ENCODE peak calls at places on chromosome 21, in four cellular contexts. G is CD8-positive, alpha-beta T cell; C is mammary epithelial cell; B is A549. O is an unnamed sample.

GRCh38 chr21:27277122-27277521 is 310.2 kb upstream of the ADAMTS5 start:
- DNase-seq in C (no peak), B (no peak), G (no peak), O (no peak)

GRCh38 chr21:40846566-40847411 is at the start of gene DSCAM:
- DNase-seq in G (no peak), B (no peak), C (peak; percentile 50), O (no peak)

GRCh38 chr21:46056450-46056903 is 41.4 kb upstream of the COL6A2 start:
- DNase-seq in G (no peak), C (no peak), B (no peak), O (peak; percentile 88)

GRCh38 chr21:41746744-41747006 is 20.2 kb downstream of the RIPK4 start:
- DNase-seq in C (no peak), B (no peak), G (no peak), O (no peak)

GRCh38 chr21:15496896-15497295 is 232.9 kb upstream of the USP25 start:
- DNase-seq in G (no peak), C (no peak), B (no peak), O (no peak)

GRCh38 chr21:18069875-18070274 is 174.8 kb upstream of the CHODL start:
- DNase-seq in G (no peak), C (no peak), B (no peak), O (no peak)

GRCh38 chr21:16072692-16073091 is 342.9 kb downstream of the USP25 start:
- DNase-seq in B (no peak), C (no peak), G (no peak), O (no peak)

GRCh38 chr21:45596704-45597318 is 46.7 kb upstream of the PCBP3 start:
- DNase-seq in B (peak; percentile 53), C (peak; percentile 21), G (peak; percentile 86), O (peak; percentile 57)

GRCh38 chr21:38699048-38699447 is 106.7 kb upstream of the ETS2 start:
- DNase-seq in C (no peak), G (no peak), B (no peak), O (no peak)

GRCh38 chr21:26473471-26473870 is 99.6 kb downstream of the CYYR1 start:
- DNase-seq in B (no peak), C (no peak), G (no peak), O (no peak)

GRCh38 chr21:38293113-38293512 is 36.3 kb downstream of the KCNJ15 start:
- DNase-seq in B (no peak), C (no peak), G (no peak), O (no peak)

GRCh38 chr21:25995283-25995682 is 175.3 kb downstream of the APP start:
- DNase-seq in B (no peak), C (no peak), G (no peak), O (no peak)

GRCh38 chr21:15831497-15831896 is 101.7 kb downstream of the USP25 start:
- DNase-seq in B (no peak), G (no peak), C (no peak), O (no peak)

GRCh38 chr21:34707876-34708325 is 39.1 kb downstream of the CLIC6 start:
- DNase-seq in C (no peak), G (peak; percentile 35), B (no peak), O (no peak)

GRCh38 chr21:42660118-42660470 is 6.7 kb downstream of the PDE9A start:
- DNase-seq in C (no peak), B (no peak), G (no peak), O (no peak)

GRCh38 chr21:17231771-17232170 is 281.1 kb upstream of the CXADR start:
- DNase-seq in B (no peak), C (no peak), G (no peak), O (no peak)

GRCh38 chr21:45542242-45542666 is at the start of gene SLC19A1:
- DNase-seq in C (peak; percentile 22), G (peak; percentile 61), B (peak; percentile 48), O (peak; percentile 58)

GRCh38 chr21:16455978-16456377 is 726.2 kb downstream of the USP25 start:
- DNase-seq in G (no peak), C (no peak), B (no peak), O (no peak)

GRCh38 chr21:38170283-38170682 is 86.5 kb upstream of the KCNJ15 start:
- DNase-seq in B (peak; percentile 57), G (no peak), C (peak; percentile 43), O (peak; percentile 38)

GRCh38 chr21:46058339-46059145 is 39.4 kb upstream of the COL6A2 start:
- DNase-seq in C (no peak), G (no peak), B (no peak), O (no peak)

GRCh38 chr21:15742694-15743093 is 12.9 kb downstream of the USP25 start:
- DNase-seq in B (no peak), G (no peak), C (no peak), O (no peak)

GRCh38 chr21:45515241-45516061 is 26.8 kb downstream of the SLC19A1 start:
- DNase-seq in G (peak; percentile 16), C (no peak), B (no peak), O (no peak)

GRCh38 chr21:18468775-18469174 is 65.2 kb upstream of the TMPRSS15 start:
- DNase-seq in G (no peak), C (no peak), B (no peak), O (no peak)

GRCh38 chr21:25911730-25912401 is 177.1 kb downstream of the GABPA start:
- DNase-seq in B (no peak), G (no peak), C (no peak), O (no peak)

GRCh38 chr21:34613679-34614442 is 1.1 kb downstream of the RCAN1 start:
- DNase-seq in C (peak; percentile 4), G (no peak), B (no peak), O (no peak)

DNA sequence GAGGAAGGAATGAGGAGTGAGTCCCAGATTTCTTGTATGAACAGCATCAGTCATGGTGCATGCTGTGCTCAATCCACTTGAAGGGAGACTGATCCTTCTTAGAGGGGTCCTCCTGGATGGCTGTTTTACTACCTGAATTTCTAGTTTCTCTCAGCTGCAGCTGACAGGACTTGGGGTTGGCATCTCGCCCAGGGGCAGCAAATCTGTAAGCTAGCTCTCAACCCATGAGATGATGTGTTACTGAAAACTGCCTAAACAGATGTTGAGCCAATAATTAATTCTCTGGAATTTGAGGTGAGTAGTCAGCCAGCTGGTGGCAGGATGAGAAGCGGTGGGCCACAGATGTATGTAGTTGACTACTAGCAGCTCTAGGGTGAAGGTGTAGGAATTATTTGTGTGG is 19.6 kb downstream of the BACH1 start:
- DNase-seq in C (no peak), B (no peak), G (no peak), O (no peak)
- H3K4me1 ChIP-seq in C (peaks cover 10% of the 10 kb centered on the region), B (peaks cover 29% of the 10 kb centered on the region), G (peaks cover 13% of the 10 kb centered on the region), O (peaks cover 4% of the 10 kb centered on the region)

GRCh38 chr21:31403596-31404333 is 59.7 kb upstream of the TIAM1 start:
- DNase-seq in C (no peak), B (no peak), G (no peak), O (no peak)

GRCh38 chr21:31405638-31406037 is 61.6 kb upstream of the TIAM1 start:
- DNase-seq in G (no peak), B (no peak), C (no peak), O (no peak)

GRCh38 chr21:31409849-31410762 is 66.0 kb upstream of the TIAM1 start:
- DNase-seq in B (no peak), G (no peak), C (no peak), O (no peak)

GRCh38 chr21:31408306-31409088 is 64.4 kb upstream of the TIAM1 start:
- DNase-seq in C (no peak), B (no peak), G (no peak), O (no peak)

DNA sequence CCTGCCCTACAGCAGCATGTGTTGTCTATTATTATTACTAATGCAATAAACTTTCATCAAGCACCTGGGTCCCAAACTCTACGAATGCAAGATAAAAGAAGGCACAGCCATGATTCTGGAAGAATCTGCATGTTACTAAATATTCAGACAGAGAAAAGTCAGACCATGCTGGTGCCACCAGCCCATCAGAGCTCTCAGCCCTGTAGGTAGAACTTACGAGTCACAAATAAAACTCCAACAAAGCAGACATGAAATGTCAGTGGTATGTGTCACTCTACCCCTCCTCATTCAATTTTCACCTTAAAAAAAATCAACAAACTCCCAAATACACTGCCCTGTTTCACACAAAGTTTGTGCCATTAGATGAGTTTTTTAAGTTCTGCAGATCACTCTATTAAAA is 62.4 kb upstream of the TIAM1 start:
- DNase-seq in B (no peak), G (no peak), C (no peak), O (no peak)
- H3K4me1 ChIP-seq in B (no peaks in the 10 kb centered on the region), G (peaks cover 19% of the 10 kb centered on the region), C (no peaks in the 10 kb centered on the region), O (no peaks in the 10 kb centered on the region)

GRCh38 chr21:33380483-33380998 is 22.7 kb upstream of the IFNGR2 start:
- DNase-seq in G (peak; percentile 88), B (peak; percentile 95), C (peak; percentile 98), O (peak; percentile 97)
- H3K4me1 ChIP-seq in G (peaks cover 61% of the 10 kb centered on the region), B (peaks cover 35% of the 10 kb centered on the region), C (peaks cover 48% of the 10 kb centered on the region), O (peaks cover 34% of the 10 kb centered on the region)

GRCh38 chr21:35811115-35811806 is 249.1 kb downstream of the SETD4 start:
- DNase-seq in G (no peak), B (no peak), C (no peak), O (no peak)
- H3K4me1 ChIP-seq in G (no peaks in the 10 kb centered on the region), B (no peaks in the 10 kb centered on the region), C (no peaks in the 10 kb centered on the region), O (no peaks in the 10 kb centered on the region)

GRCh38 chr21:43889055-43889454 is 24.0 kb downstream of the AGPAT3 start:
- DNase-seq in G (no peak), C (no peak), B (no peak), O (no peak)
- H3K4me1 ChIP-seq in G (peaks cover 20% of the 10 kb centered on the region), C (peaks cover 9% of the 10 kb centered on the region), B (peaks cover 4% of the 10 kb centered on the region), O (peaks cover 32% of the 10 kb centered on the region)

DNA sequence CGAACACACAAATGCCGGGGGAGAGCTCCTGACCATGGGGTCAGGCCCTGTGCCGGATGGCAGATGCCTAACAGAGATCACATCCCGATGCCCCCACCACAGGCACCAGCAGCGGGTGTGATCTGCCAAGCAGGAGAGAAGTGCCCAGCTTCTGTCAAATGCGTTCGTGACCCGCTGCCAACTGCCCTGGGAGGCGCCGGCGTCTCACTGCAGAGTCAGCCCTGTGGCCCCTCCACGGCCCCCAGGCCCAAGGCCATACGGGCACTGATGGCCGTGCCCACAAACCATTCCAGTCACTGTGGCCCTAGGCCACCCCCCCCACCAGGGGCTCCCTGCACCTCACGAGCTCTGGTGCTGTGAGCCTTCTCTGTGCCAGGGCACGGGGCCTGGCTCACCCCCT is 8.0 kb downstream of the CFAP410 start:
- DNase-seq in C (no peak), G (no peak), B (no peak), O (no peak)
- H3K4me1 ChIP-seq in C (no peaks in the 10 kb centered on the region), G (no peaks in the 10 kb centered on the region), B (no peaks in the 10 kb centered on the region), O (no peaks in the 10 kb centered on the region)

GRCh38 chr21:44381874-44382273 is 28.5 kb downstream of the TRPM2 start:
- DNase-seq in C (no peak), B (no peak), G (no peak), O (no peak)
- H3K4me1 ChIP-seq in C (no peaks in the 10 kb centered on the region), B (no peaks in the 10 kb centered on the region), G (no peaks in the 10 kb centered on the region), O (no peaks in the 10 kb centered on the region)

O was measured in SJSA1.